ENCODE peak calls at places on chromosomes 3 and 15, in four cellular contexts. L is HepG2, X is K562, M is GM12878. C is an unnamed sample.

GRCh38 chr3:123137001-123137400 is 64.7 kb upstream of the SEC22A start:
- DNase-seq in M (no peak), L (no peak), X (no peak), C (no peak)

GRCh38 chr3:29011441-29011840 is 269.4 kb upstream of the RBMS3 start:
- DNase-seq in X (no peak), M (no peak), L (no peak), C (no peak)

GRCh38 chr15:65893060-65893459 is 23.8 kb downstream of the RAB11A start:
- DNase-seq in L (no peak), M (no peak), X (no peak), C (no peak)

GRCh38 chr15:58931985-58932384 is 1.5 kb downstream of the SLTM start:
- DNase-seq in L (peak), M (peak), X (no peak), C (peak)

GRCh38 chr15:98075441-98075840 is 114.9 kb downstream of the ARRDC4 start:
- DNase-seq in M (no peak), X (no peak), L (no peak), C (no peak)

GRCh38 chr3:23202921-23203650 is at the start of gene UBE2E2:
- DNase-seq in L (no peak), X (peak), M (no peak), C (peak)

GRCh38 chr3:17910922-17911321 is 168.5 kb upstream of the TBC1D5 start:
- DNase-seq in M (no peak), L (no peak), X (no peak), C (no peak)

GRCh38 chr15:36925671-36926421 is 174.5 kb downstream of the MEIS2 start:
- DNase-seq in X (no peak), L (no peak), M (no peak), C (no peak)

GRCh38 chr3:20849975-20850374 is 664.0 kb upstream of the SGO1 start:
- DNase-seq in X (no peak), M (no peak), L (no peak), C (no peak)

GRCh38 chr3:6825527-6825926 is 35.4 kb upstream of the GRM7 start:
- DNase-seq in L (no peak), M (no peak), X (no peak), C (no peak)

GRCh38 chr15:68710536-68710935 is 110.2 kb downstream of the ANP32A start:
- DNase-seq in X (no peak), L (no peak), M (no peak), C (no peak)

GRCh38 chr3:59678042-59678707 is 628.4 kb upstream of the CFAP20DC start:
- DNase-seq in M (no peak), X (no peak), L (no peak), C (no peak)

GRCh38 chr3:186124618-186125017 is 15.7 kb upstream of the ETV5 start:
- DNase-seq in L (no peak), M (no peak), X (no peak), C (no peak)

GRCh38 chr3:126352476-126353454 is 4.4 kb downstream of the KLF15 start:
- DNase-seq in M (no peak), L (peak), X (no peak), C (no peak)

GRCh38 chr3:109545746-109546145 is 208.4 kb upstream of the DPPA4 start:
- DNase-seq in L (no peak), X (no peak), M (no peak), C (no peak)

GRCh38 chr15:80885180-80885579 is 104.4 kb downstream of the MESD start:
- DNase-seq in M (no peak), L (no peak), X (no peak), C (peak)

GRCh38 chr3:188230962-188231361 is 77.0 kb downstream of the LPP start:
- DNase-seq in M (no peak), L (no peak), X (no peak), C (no peak)

GRCh38 chr3:112333386-112334334 is 704 bp downstream of the CD200 start:
- DNase-seq in X (no peak), L (no peak), M (no peak), C (peak)

GRCh38 chr3:118966700-118967099 is 67.9 kb downstream of the IGSF11 start:
- DNase-seq in M (no peak), X (no peak), L (no peak), C (no peak)

GRCh38 chr3:188342991-188343732 is 189.2 kb downstream of the LPP start:
- DNase-seq in L (no peak), M (no peak), X (no peak), C (no peak)

GRCh38 chr3:178494376-178494775 is 41.9 kb upstream of the KCNMB2 start:
- DNase-seq in L (no peak), X (no peak), M (no peak), C (no peak)

GRCh38 chr3:196454935-196455334 is 22.7 kb upstream of the UBXN7 start:
- DNase-seq in X (no peak), L (no peak), M (no peak), C (no peak)

GRCh38 chr15:77983091-77983707 is 94.3 kb downstream of the TBC1D2B start:
- DNase-seq in M (no peak), X (no peak), L (peak), C (no peak)

GRCh38 chr3:55891106-55891505 is 404.0 kb upstream of the WNT5A start:
- DNase-seq in L (no peak), M (no peak), X (no peak), C (no peak)
- TF ChIP-seq POLR2AphosphoS5 in L (no peak), M (no peak), X (no peak), C (no peak)

GRCh38 chr3:100189444-100189964 is 71.3 kb upstream of the TBC1D23 start:
- DNase-seq in X (no peak), L (no peak), M (no peak), C (peak)
- TF ChIP-seq MYC in X (no peak), L (no peak), M (no peak), C (no peak)

GRCh38 chr3:141370065-141370533 is 1.8 kb downstream of the ZBTB38 start:
- DNase-seq in L (peak), X (peak), M (peak), C (peak)
- TF ChIP-seq POLR2AphosphoS5 in L (no peak), X (peak), M (no peak), C (peak)

DNA sequence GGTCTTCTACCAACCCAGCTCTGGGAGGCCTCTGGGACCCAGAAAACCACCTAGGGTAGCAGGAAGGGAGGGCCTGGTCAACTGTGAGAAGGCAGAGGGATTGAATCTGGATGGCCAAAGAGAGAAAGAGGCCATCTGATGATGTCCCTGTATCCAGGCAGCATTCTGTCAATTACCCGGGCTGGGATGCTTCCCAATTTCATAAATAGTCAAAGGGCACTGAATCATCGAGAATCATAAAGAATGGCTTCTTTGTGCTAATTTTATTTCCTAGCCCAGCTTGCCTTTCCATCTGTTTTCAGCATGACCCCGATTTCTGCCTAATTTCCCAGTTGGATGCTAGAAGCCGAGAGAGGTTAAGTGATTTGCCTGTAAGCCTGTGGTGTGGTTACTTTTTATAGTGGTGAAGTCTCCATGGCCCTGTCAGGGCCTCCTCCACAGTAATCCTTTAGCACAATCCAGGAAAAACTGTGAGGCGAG is 129.2 kb downstream of the FAM43A start:
- DNase-seq in X (no peak), M (no peak), L (no peak), C (no peak)
- TF ChIP-seq MYC in X (no peak), M (no peak), L (no peak), C (no peak)

DNA sequence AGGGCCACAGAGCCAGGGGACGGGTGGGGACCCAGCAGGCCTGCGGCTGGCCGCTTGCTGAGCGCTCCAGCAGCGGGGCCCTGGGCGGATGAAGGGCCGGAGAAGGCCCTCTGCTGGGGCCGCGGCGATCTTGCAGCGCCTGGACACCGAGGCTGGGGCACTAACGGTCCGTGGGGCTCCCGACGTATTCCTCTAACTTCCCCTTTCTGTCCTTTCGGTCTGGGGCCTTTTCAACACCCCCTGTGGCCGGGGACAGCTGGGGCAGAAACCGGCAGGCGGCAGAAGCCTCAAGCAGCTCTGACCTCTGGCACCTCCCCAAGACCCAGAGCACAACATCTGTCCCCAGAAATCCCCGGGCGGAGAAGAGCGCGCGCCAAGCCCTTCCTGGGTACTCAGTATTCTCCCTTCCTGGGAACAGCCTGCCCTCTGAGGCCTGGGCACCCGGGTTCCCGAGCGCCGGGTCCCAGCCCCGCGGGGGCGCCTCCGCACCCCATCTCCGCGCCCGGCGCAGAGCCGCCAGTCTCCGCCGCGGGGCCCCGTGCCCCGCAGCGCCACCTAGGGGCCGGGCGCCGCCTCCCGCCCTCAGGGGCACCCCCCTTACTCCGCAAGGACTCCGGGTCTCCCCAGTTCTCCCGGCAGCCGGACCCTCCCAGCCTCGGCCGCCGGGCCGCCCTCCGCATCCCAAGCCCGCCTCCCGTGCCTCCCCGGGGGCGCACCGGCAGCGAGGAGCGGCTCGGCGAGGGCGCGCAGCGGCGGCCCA is 587 bp upstream of the SLCO3A1 start:
- DNase-seq in L (peak), M (no peak), X (peak), C (peak)
- TF ChIP-seq POLR2AphosphoS5 in L (no peak), M (no peak), X (no peak), C (no peak)

GRCh38 chr15:48609486-48609885 is 36.0 kb downstream of the FBN1 start:
- DNase-seq in X (no peak), L (no peak), M (no peak), C (no peak)
- TF ChIP-seq MYC in X (no peak), L (no peak), M (no peak), C (no peak)

DNA sequence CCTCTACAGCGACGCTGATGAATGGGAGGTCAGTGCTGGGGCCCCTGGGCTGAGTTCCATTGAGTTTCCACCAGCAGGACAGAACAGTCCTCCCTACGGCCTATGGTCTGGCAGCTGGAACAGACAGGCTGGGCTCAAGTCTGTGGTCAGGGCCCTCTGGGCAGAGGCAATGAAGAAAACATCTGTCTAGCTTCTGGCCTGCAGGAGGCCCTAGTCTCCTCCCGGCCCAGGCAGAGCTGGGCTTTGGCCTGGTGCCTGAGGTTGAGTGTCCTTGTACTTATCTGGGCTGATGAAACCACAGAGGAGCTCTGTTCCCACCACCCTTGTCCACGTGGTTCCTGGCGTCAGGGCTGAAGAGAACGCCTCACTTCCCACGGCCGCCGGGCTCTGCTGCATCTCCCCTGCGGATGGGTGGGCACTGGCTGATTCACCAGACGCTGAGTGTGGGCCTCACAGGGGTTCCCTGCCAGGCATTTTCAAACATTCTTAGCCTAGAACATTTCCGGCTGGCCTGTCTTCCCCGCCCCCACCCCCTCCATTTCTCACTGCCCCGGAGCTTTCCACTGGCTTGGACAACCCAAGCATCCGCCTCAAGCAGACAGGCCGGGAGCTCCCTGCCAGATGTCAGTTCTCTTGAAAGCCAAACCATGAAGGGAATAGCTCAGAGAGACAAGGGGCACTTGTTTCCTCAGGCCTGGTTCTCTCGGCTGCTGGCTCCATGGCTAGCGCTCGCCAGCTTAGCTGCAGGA is 20.3 kb downstream of the PPCDC start:
- DNase-seq in X (peak), M (peak), L (peak), C (peak)
- TF ChIP-seq POLR2AphosphoS5 in X (no peak), M (peak), L (no peak), C (peak)

DNA sequence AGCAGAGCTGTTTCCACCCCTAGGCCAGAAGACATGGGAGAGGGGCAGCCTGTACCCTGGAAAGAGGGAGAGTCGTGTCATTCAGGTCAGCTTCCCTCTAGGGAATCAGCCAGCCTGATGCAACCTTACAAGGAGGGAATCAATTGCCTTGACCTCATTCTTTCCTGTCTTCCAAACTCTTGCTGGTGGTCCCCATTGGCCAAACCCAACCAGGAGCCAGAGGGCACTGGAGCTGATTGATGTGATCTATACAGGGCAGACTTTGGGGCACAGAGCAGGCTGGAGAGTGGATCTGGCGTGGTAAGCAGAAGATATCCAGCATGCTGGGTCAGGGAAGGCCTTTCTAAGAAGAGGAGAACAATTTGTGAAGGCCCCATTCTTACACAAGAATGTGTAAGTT is 19.1 kb upstream of the MAGEF1 start:
- DNase-seq in M (no peak), X (no peak), L (no peak), C (no peak)
- TF ChIP-seq MYC in M (no peak), X (no peak), L (no peak), C (no peak)

GRCh38 chr3:113495035-113495434 is 19.9 kb downstream of the SPICE1 start:
- DNase-seq in L (peak), M (no peak), X (no peak), C (peak)
- TF ChIP-seq POLR2AphosphoS5 in L (no peak), M (no peak), X (no peak), C (no peak)

C was measured in endothelial cell of umbilical vein.